ENCODE peak calls at places on chromosomes 3 and 15, in eight cellular contexts. H is epithelial cell of prostate, R is tibial artery, Q is tibial nerve, I is psoas muscle, A is gastrocnemius medialis, M is brain microvascular endothelial cell, S is left ventricle myocardium inferior. O is an unnamed sample.

GRCh38 chr15:31341501-31342195 is 15.0 kb downstream of the KLF13 start:
- DNase-seq in H (no peak), R (no peak), Q (no peak), I (no peak), A (no peak), M (no peak), S (no peak), O (no peak)

GRCh38 chr3:140196970-140197369 is 262.0 kb downstream of the CLSTN2 start:
- DNase-seq in H (no peak), R (no peak), Q (no peak), I (no peak), A (no peak), M (no peak), S (no peak), O (no peak)

GRCh38 chr3:129022114-129022994 is 21.2 kb downstream of the EFCC1 start:
- DNase-seq in H (no peak), R (no peak), Q (no peak), I (peak), A (no peak), M (no peak), S (peak), O (no peak)

GRCh38 chr3:149080699-149081091 is 5.6 kb downstream of the HLTF start:
- DNase-seq in H (peak), R (no peak), Q (no peak), I (no peak), A (no peak), M (peak), S (no peak), O (no peak)

GRCh38 chr3:19702416-19703078 is 231.5 kb downstream of the EFHB start:
- DNase-seq in H (no peak), R (no peak), Q (no peak), I (no peak), A (no peak), M (no peak), S (no peak), O (no peak)

GRCh38 chr15:38758001-38758400 is 193.4 kb upstream of the RASGRP1 start:
- DNase-seq in H (no peak), R (no peak), Q (no peak), I (no peak), A (no peak), M (peak), S (no peak), O (no peak)

GRCh38 chr3:99430348-99431134 is 207.9 kb upstream of the COL8A1 start:
- DNase-seq in H (no peak), R (no peak), Q (no peak), I (no peak), A (no peak), M (no peak), S (no peak), O (no peak)

GRCh38 chr15:58410353-58410752 is 21.4 kb upstream of the LIPC start:
- DNase-seq in H (no peak), R (peak), Q (no peak), I (no peak), A (no peak), M (no peak), S (no peak), O (no peak)

GRCh38 chr15:62750471-62750870 is 292.1 kb upstream of the TPM1 start:
- DNase-seq in H (no peak), R (no peak), Q (no peak), I (no peak), A (no peak), M (no peak), S (no peak), O (no peak)

GRCh38 chr3:129555176-129555575 is 12.2 kb downstream of the H1-8 start:
- DNase-seq in H (no peak), R (no peak), Q (no peak), I (peak), A (no peak), M (no peak), S (no peak), O (no peak)

GRCh38 chr3:167886690-167887089 is 151.2 kb downstream of the SERPINI1 start:
- DNase-seq in H (no peak), R (no peak), Q (no peak), I (no peak), A (no peak), M (no peak), S (no peak), O (no peak)

GRCh38 chr3:149999421-149999820 is 28.7 kb upstream of the PFN2 start:
- DNase-seq in H (no peak), R (no peak), Q (no peak), I (no peak), A (no peak), M (no peak), S (no peak), O (no peak)

DNA sequence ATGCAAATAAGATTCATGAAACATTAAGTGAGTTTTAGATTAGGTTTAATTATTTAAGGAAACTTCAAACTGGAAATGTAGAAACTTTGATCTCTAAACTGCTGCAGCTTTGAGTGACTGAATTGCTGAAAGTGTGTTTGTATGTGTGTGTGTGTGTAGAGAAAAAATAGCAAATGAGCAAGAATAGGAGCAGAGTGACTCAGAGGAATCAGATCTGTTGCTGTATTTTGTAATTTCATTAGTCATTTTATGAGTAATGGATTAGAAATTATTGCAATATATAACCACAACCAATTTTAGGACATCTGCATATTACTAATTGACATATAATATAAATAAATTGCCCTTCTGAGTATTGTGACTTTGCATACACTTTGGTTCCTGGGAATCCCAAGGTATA is 52.8 kb upstream of the SLC9A9 start:
- DNase-seq in H (peak), R (no peak), Q (no peak), I (no peak), A (no peak), M (peak), S (no peak), O (no peak)
- H3K27ac ChIP-seq in H (peak), R (no peak), Q (no peak), I (no peak), A (no peak), M (no peak), S (no peak), O (no peak)

DNA sequence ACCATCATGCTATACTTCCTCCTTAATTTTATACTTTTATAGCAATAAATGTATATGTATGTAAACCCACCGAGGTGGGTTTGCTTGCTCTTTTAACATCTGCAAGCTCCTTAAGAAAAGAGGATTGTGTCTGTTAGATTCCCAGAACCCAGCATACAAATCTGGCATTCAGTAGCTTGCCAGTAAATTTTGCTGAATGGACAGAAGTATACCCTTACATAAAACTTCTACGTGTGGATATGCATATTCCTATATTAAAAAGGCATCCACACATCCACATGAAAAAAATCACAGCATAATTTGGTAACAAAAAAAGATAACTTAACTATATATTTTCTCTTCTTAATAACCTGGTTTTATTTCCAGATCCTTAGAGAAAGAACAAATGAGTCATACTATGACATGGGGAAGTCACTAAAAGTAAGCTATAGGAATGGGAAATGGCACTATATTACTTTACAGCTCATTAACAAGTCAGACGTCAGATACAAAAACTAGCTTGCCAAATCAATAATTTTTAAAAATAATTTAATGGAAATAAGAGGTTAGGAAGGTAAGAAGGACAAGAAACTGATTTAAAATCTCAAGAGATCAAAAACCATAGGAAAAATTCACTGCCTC is 68.8 kb downstream of the SUMF1 start:
- DNase-seq in H (no peak), R (no peak), Q (no peak), I (no peak), A (no peak), M (no peak), S (no peak), O (no peak)
- H3K27ac ChIP-seq in H (no peak), R (no peak), Q (no peak), I (no peak), A (no peak), M (no peak), S (no peak), O (peak)

GRCh38 chr3:130789678-130790340 is 43.2 kb upstream of the PIK3R4 start:
- DNase-seq in H (no peak), R (no peak), Q (no peak), I (no peak), A (no peak), M (no peak), S (no peak), O (no peak)
- H3K27ac ChIP-seq in H (no peak), R (no peak), Q (no peak), I (no peak), A (no peak), M (no peak), S (no peak), O (no peak)

DNA sequence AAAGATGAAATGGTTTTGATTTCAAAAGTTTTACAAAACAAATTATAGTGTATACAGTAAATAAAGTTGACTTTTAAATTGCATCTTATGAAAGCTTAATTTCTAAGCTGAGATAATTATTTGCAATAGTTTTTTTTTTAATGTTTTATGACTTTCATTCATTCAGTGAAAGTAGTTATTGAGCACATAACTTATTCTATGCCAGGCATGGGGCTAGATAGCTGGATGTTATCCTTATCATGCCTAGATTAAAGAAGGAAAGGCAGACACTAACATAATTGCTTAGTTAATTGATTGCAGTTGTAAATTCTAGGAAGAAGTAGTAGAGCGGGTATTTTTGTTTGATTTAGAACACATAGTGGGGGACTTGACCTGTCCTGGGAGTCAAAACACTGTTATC is 92.4 kb downstream of the FNDC3B start:
- DNase-seq in H (no peak), R (no peak), Q (no peak), I (no peak), A (no peak), M (no peak), S (no peak), O (no peak)
- H3K27ac ChIP-seq in H (no peak), R (peak), Q (peak), I (peak), A (peak), M (peak), S (peak), O (no peak)

DNA sequence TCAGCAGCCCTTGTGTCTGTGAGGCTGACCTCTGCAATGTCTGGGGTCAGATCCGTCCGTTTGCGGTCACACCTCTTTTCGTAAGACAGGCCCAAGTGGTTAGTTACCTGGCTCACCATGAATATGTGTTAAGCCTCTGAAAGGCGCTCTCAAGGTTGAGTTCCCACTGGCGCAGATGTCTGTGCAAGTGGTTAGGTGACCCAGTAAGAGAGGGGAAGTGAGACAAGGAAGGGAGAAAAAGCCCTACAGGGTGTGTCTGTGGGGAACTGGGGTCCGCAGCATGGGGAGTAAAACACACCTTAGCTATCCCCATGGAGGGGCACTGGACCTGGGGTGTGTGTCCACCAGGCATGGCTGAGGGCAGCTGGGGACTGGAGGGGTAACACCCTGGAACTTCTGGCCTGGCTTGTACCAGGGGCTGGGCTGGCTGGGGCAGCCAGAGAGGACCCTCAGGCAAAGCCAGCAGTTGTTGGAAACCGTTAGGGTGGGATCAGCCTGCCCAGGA is 391.6 kb upstream of the PROK2 start:
- DNase-seq in H (no peak), R (no peak), Q (no peak), I (no peak), A (no peak), M (no peak), S (no peak), O (no peak)
- H3K27ac ChIP-seq in H (no peak), R (peak), Q (peak), I (no peak), A (no peak), M (no peak), S (no peak), O (peak)

GRCh38 chr3:105274958-105275357 is 91.8 kb upstream of the ALCAM start:
- DNase-seq in H (peak), R (no peak), Q (no peak), I (no peak), A (no peak), M (peak), S (no peak), O (no peak)
- H3K27ac ChIP-seq in H (peak), R (no peak), Q (no peak), I (no peak), A (no peak), M (peak), S (no peak), O (no peak)

DNA sequence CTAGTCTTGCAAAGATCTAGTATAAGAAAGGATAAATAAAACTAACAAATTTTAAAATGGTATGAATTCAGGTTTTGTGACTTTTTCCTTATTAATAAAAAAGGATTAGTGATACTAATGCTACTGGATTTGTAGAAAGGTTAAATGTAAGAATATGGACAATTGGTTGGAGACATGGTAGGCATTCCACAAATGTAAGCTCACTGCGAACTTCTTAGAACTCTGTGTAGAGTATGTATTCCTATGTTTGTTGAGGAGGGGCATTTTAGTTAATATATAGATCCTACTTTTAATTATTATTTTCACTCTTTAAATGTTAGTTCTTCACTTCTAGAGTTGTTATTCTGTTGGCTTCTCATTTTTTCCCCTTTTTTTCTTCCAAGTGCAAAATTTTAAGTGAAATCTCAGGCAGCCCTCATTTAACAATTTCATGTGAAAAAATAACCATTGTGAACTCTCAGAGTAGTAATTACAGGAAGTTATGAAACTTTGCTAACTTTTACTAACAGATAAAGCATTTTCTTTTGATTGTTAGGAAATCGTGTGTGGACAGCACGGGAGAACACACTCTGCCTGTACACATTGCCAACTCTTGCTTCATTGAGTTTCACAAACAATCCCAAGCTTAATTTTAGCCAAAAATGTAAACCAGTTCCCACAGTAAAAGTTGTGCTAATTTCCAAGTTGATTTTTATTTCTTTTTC is 414.5 kb downstream of the RBMS3 start:
- DNase-seq in H (no peak), R (no peak), Q (no peak), I (no peak), A (no peak), M (peak), S (no peak), O (no peak)
- H3K27ac ChIP-seq in H (peak), R (peak), Q (peak), I (peak), A (peak), M (peak), S (peak), O (no peak)

GRCh38 chr3:159560214-159561004 is 428.2 kb upstream of the IL12A start:
- DNase-seq in H (no peak), R (no peak), Q (no peak), I (no peak), A (no peak), M (no peak), S (no peak), O (no peak)
- H3K27ac ChIP-seq in H (no peak), R (no peak), Q (no peak), I (no peak), A (no peak), M (no peak), S (no peak), O (no peak)

GRCh38 chr15:92843819-92844218 is 56.3 kb upstream of the CHD2 start:
- DNase-seq in H (no peak), R (no peak), Q (no peak), I (no peak), A (no peak), M (no peak), S (no peak), O (no peak)

GRCh38 chr15:92845109-92845508 is 55.0 kb upstream of the CHD2 start:
- DNase-seq in H (no peak), R (no peak), Q (no peak), I (no peak), A (no peak), M (no peak), S (no peak), O (no peak)

GRCh38 chr15:92843326-92843725 is 56.8 kb upstream of the CHD2 start:
- DNase-seq in H (no peak), R (no peak), Q (no peak), I (no peak), A (no peak), M (no peak), S (no peak), O (no peak)

GRCh38 chr15:92840149-92840548 is 60.0 kb upstream of the CHD2 start:
- DNase-seq in H (peak), R (no peak), Q (no peak), I (no peak), A (no peak), M (no peak), S (no peak), O (no peak)

DNA sequence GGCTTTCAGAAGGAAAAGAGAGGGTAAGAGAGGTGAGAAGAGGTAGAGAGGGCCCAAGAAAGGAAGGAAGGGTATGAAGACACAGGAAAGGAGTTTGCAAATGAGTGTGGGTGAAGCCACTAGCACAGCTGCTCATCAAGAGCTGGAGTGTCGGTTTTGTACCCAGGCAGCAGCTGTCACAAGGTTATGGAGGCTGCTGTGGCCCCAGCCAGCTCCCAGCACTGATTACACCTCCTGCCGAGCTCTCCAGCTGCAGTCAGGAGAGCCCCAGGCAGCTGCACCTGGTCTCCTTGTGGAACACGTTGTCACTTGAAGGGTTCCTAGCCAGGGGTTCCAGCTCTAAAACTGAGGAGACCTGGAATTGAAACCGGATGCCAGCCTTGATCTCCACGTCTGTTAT is 60.4 kb upstream of the CHD2 start:
- DNase-seq in H (no peak), R (no peak), Q (no peak), I (no peak), A (no peak), M (no peak), S (no peak), O (no peak)
- H3K27ac ChIP-seq in H (peak), R (no peak), Q (no peak), I (no peak), A (no peak), M (no peak), S (no peak), O (no peak)

DNA sequence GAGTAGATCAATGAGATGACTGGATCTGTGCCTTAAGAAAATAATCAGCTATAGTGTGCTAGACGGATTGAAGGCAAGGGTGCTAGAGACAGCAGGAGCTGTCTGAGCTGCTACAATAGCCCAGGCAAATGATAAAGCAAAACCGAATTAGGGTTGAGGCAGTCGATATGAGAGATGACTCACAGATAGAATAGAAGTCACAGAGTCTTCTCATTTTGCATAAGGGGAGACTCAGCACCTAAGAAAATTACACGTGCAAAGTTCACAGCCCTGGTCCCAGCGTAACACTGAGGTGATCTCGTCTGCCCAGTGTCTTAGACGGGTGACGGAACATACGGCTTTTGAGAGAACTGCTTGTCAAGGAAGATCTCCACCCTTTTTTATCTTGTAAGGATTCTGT is 11.6 kb downstream of the LPP start:
- DNase-seq in H (no peak), R (no peak), Q (no peak), I (no peak), A (no peak), M (peak), S (no peak), O (no peak)
- H3K27ac ChIP-seq in H (no peak), R (peak), Q (peak), I (peak), A (peak), M (no peak), S (peak), O (no peak)